ENCODE peak calls at places on chromosomes 13 and 19, in five cellular contexts. X is IMR-90, V is fibroblast of mammary gland, H is neural progenitor cell, G is fibroblast of lung. K is an unnamed sample.

GRCh38 chr13:98978280-98978679 is 416 bp upstream of the DOCK9 start:
- DNase-seq in X (peak), V (peak), H (no peak), G (peak), K (no peak)

GRCh38 chr19:40932008-40932959 is 50.3 kb upstream of the CYP2A7 start:
- DNase-seq in X (no peak), V (no peak), H (no peak), G (no peak), K (no peak)

GRCh38 chr19:41546386-41546789 is 29.6 kb upstream of the CEACAM21 start:
- DNase-seq in X (no peak), V (no peak), H (no peak), G (no peak), K (peak)

GRCh38 chr13:27536361-27537101 is 83.8 kb downstream of the LNX2 start:
- DNase-seq in X (no peak), V (no peak), H (no peak), G (no peak), K (no peak)

GRCh38 chr13:75175575-75175974 is 306.4 kb downstream of the TBC1D4 start:
- DNase-seq in X (peak), V (no peak), H (no peak), G (no peak), K (no peak)

GRCh38 chr19:49889687-49890348 is 6.9 kb downstream of the IL4I1 start:
- DNase-seq in X (peak), V (peak), H (peak), G (peak), K (peak)

GRCh38 chr19:20005741-20006140 is 33.6 kb downstream of the ZNF682 start:
- DNase-seq in X (no peak), V (no peak), H (no peak), G (no peak), K (no peak)

GRCh38 chr13:106318941-106319411 is 216.5 kb downstream of the EFNB2 start:
- DNase-seq in X (peak), V (peak), H (no peak), G (peak), K (no peak)

GRCh38 chr19:40663712-40664692 is 26.4 kb downstream of the NUMBL start:
- DNase-seq in X (peak), V (peak), H (no peak), G (no peak), K (no peak)

DNA sequence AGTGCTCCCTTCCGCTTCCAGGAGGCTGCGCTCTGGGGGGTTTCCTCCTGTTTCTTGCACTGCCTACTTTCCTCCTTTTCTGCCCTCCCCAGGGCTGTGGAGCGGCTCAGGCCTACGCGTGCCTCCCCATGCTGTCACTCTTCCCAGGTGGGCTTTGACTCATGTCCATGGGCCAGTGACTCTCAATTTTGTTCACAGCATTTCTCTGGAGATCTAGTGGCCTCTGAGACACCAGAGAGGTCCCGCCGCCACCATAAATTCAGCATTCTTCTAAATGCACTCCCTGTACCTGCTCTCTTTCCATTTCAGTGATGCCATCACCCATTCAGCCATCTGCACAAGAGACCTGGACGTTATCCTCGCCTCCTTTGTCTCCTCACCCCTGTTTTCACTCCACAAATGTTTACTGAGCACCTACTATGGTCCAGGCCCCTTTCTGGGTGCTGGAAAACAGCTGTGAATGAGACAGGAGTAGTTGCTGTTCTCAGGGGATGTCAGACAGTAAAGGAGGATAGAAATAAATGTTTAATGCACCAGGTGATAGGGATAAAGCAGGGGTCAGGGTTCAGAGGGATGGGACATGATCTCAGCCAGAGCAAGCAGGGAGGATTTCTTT is 3.2 kb downstream of the AP1M1 start:
- DNase-seq in X (no peak), V (no peak), H (no peak), G (no peak), K (peak)
- TF ChIP-seq CTCF in X (no peak), V (no peak), H (no peak), G (no peak), K (no peak)

DNA sequence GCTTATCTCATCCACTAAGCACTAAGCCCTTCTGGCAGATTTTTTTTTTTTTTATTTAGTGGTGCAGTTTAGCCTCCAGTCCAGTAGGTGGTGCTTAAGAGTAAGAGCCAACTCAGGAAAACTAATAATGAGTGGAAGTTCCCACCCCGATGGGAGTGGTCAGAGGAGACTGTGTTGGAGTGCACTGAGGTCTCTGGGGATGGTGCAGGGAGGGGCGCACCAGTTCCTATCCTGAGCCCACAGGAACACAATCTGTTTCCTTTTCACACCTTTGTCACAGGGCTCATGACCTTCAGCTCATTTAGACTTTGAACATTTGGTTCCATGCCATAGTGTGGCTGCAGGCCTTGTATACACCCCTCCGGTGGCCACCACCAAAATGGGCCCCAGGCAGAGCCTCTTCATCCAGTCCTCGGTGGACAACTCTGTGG is 367.4 kb downstream of the SPRY2 start:
- DNase-seq in X (no peak), V (peak), H (no peak), G (no peak), K (no peak)
- TF ChIP-seq CTCF in X (peak), V (peak), H (peak), G (peak), K (peak)

DNA sequence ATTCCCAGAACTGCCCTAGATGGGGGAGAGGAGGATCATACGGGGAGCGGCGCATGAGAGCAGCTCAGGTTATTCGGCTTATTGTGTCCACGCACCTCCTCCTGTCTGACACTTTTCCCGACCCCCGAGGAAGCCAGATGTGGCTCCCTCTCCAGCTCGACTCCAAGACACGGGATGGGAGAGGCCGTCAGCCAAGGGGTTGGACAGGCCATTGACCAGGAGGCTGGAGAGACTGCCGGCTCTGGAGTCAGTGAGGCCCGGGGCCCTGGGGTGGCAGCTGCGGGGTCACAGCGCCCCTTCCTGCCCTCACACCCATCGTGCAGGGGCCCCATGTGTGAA is 2.9 kb downstream of the DMKN start:
- DNase-seq in X (no peak), V (no peak), H (no peak), G (no peak), K (no peak)
- TF ChIP-seq CTCF in X (no peak), V (no peak), H (no peak), G (no peak), K (peak)

GRCh38 chr19:44904426-44904994 is 1.1 kb upstream of the APOE start:
- DNase-seq in X (no peak), V (no peak), H (peak), G (no peak), K (no peak)
- TF ChIP-seq CTCF in X (no peak), V (peak), H (peak), G (no peak), K (no peak)